ENCODE peak calls at places on chromosomes 5 and 9, in six cellular contexts. G, P, E, W, O and K are unnamed samples.

GRCh38 chr9:119487118-119487827 is 118.0 kb upstream of the BRINP1 start:
- DNase-seq in P (no peak), W (no peak), G (no peak), O (no peak), E (no peak), K (no peak)

GRCh38 chr5:116524051-116524450 is 50.6 kb downstream of the SEMA6A start:
- DNase-seq in E (no peak), G (no peak), W (no peak), P (no peak), O (no peak), K (no peak)

GRCh38 chr5:72243706-72244105 is 76.3 kb downstream of the MRPS27 start:
- DNase-seq in G (no peak), E (no peak), W (no peak), P (no peak), O (no peak), K (no peak)

GRCh38 chr9:91744114-91744513 is 205.9 kb downstream of the ROR2 start:
- DNase-seq in O (no peak), G (no peak), E (no peak), P (no peak), W (no peak), K (no peak)

GRCh38 chr5:147635882-147636531 is 126.1 kb upstream of the DPYSL3 start:
- DNase-seq in G (no peak), E (no peak), O (no peak), P (no peak), W (no peak), K (no peak)

GRCh38 chr9:35073276-35073607 is 817 bp upstream of the VCP start:
- DNase-seq in W (peak; percentile 17), G (no peak), P (no peak), E (no peak), O (no peak), K (no peak)

GRCh38 chr5:60700347-60700815 is 415 bp upstream of the DEPDC1B start:
- DNase-seq in E (no peak), G (peak; percentile 36), W (no peak), O (no peak), P (no peak), K (peak; percentile 42)

GRCh38 chr5:35198681-35199080 is 31.6 kb downstream of the PRLR start:
- DNase-seq in W (no peak), O (no peak), G (no peak), P (peak; percentile 27), E (no peak), K (no peak)

GRCh38 chr9:110758201-110758600 is 89.6 kb downstream of the MUSK start:
- DNase-seq in G (no peak), O (no peak), E (no peak), W (no peak), P (no peak), K (no peak)

GRCh38 chr5:138716456-138716924 is 36.7 kb upstream of the CTNNA1 start:
- DNase-seq in G (peak; percentile 48), W (peak; percentile 43), O (no peak), P (no peak), E (peak; percentile 8), K (no peak)

GRCh38 chr9:82332018-82332773 is 343.6 kb downstream of the SPATA31D1 start:
- DNase-seq in W (peak; percentile 97), E (peak; percentile 75), O (no peak), P (no peak), G (no peak), K (no peak)

GRCh38 chr9:133331641-133332380 is 4.2 kb downstream of the SURF6 start:
- DNase-seq in E (no peak), P (peak; percentile 68), O (no peak), G (no peak), W (no peak), K (no peak)

GRCh38 chr5:137890850-137891249 is 1.6 kb downstream of the PKD2L2 start:
- DNase-seq in E (peak; percentile 45), P (no peak), W (no peak), G (no peak), O (no peak), K (no peak)

GRCh38 chr5:107104774-107105050 is 566.0 kb downstream of the EFNA5 start:
- DNase-seq in W (no peak), O (no peak), G (no peak), P (no peak), E (peak; percentile 40), K (no peak)

GRCh38 chr5:61409568-61409967 is 77.5 kb downstream of the ZSWIM6 start:
- DNase-seq in E (peak; percentile 87), P (no peak), O (peak; percentile 82), W (peak; percentile 98), G (peak; percentile 19), K (no peak)

GRCh38 chr5:153237671-153238332 is 252.7 kb upstream of the GRIA1 start:
- DNase-seq in W (no peak), O (no peak), P (no peak), G (no peak), E (no peak), K (no peak)

GRCh38 chr5:134422791-134423365 is 11.2 kb upstream of the CDKN2AIPNL start:
- DNase-seq in O (no peak), P (no peak), W (no peak), G (no peak), E (no peak), K (no peak)

GRCh38 chr5:56344594-56344993 is 111.5 kb upstream of the ANKRD55 start:
- DNase-seq in O (no peak), P (no peak), E (no peak), G (no peak), W (no peak), K (no peak)

GRCh38 chr5:61167382-61167781 is 5.1 kb upstream of the SMIM15 start:
- DNase-seq in O (peak; percentile 55), E (peak; percentile 34), G (peak; percentile 43), W (peak; percentile 47), P (no peak), K (no peak)

GRCh38 chr5:31680528-31680927 is 41.6 kb downstream of the PDZD2 start:
- DNase-seq in O (no peak), P (no peak), W (no peak), G (peak; percentile 54), E (no peak), K (no peak)

GRCh38 chr9:95284667-95285066 is 32.8 kb downstream of the FANCC start:
- DNase-seq in E (no peak), W (no peak), O (no peak), G (no peak), P (no peak), K (no peak)

GRCh38 chr9:37464426-37465248 is 613 bp downstream of the ZBTB5 start:
- DNase-seq in G (no peak), E (peak; percentile 42), P (no peak), W (peak; percentile 69), O (peak; percentile 89), K (peak; percentile 80)

GRCh38 chr9:125460346-125460745 is 198.7 kb downstream of the GAPVD1 start:
- DNase-seq in G (no peak), W (peak; percentile 32), P (no peak), O (no peak), E (no peak), K (no peak)

GRCh38 chr5:17217421-17218352 is at the start of gene BASP1:
- DNase-seq in E (peak; percentile 83), G (peak; percentile 84), P (peak; percentile 95), O (peak; percentile 67), W (peak; percentile 85), K (peak; percentile 65)

GRCh38 chr5:151082976-151083651 is 2.3 kb upstream of the TNIP1 start:
- DNase-seq in E (peak; percentile 90), G (no peak), O (no peak), P (no peak), W (peak; percentile 49), K (peak; percentile 81)

GRCh38 chr5:179824745-179825112 is 4.0 kb downstream of the SQSTM1 start:
- DNase-seq in P (peak; percentile 42), G (peak; percentile 8), O (no peak), W (no peak), E (no peak), K (no peak)

GRCh38 chr9:114911167-114911821 is 19.1 kb downstream of the TNFSF8 start:
- DNase-seq in W (peak; percentile 35), G (peak; percentile 57), O (peak; percentile 57), P (no peak), E (peak; percentile 74), K (peak; percentile 46)

GRCh38 chr5:148687427-148687826 is 33.1 kb upstream of the HTR4 start:
- DNase-seq in O (peak; percentile 58), P (no peak), E (peak; percentile 93), W (peak; percentile 20), G (no peak), K (peak; percentile 41)

GRCh38 chr9:125296843-125297372 is 35.3 kb downstream of the GAPVD1 start:
- DNase-seq in O (no peak), P (no peak), W (peak; percentile 48), E (peak; percentile 86), G (no peak), K (peak; percentile 18)

GRCh38 chr5:149790276-149790675 is 60.2 kb downstream of the PPARGC1B start:
- DNase-seq in G (no peak), P (no peak), W (no peak), E (no peak), O (no peak), K (peak; percentile 81)

DNA sequence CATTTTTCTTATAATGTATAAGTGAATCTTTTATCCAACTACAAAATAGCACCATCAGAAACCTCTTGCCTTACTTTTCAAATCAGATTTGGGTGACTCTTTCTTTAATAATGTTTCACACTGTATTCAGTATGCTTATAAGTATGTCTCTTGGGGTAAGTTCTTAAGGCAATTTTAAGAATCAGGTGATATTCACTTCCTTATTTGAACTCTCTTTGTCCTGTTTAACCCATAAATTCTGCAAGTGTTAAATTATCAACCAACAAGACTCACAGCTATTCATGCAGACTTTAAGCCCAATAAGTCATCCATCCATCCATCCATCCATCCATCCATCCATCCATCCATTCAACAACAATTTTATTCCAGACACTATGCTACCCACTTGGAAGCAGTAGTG is 142.7 kb upstream of the FBXL17 start:
- DNase-seq in P (no peak), W (no peak), G (no peak), E (no peak), O (no peak), K (no peak)
- H3K27ac ChIP-seq in P (no peak overlapping the region), W (no peak overlapping the region), G (no peak overlapping the region), E (no peak overlapping the region), O (no peak overlapping the region), K (no peak overlapping the region)

GRCh38 chr9:32978051-32978450 is 23.4 kb downstream of the APTX start:
- DNase-seq in O (no peak), G (no peak), W (no peak), E (no peak), P (no peak), K (no peak)
- H3K36me3 ChIP-seq in O (peaks cover 6% of the 10 kb centered on the region), G (peaks cover 49% of the 10 kb centered on the region), W (no peaks in the 10 kb centered on the region), E (no peaks in the 10 kb centered on the region), P (peaks cover 24% of the 10 kb centered on the region), K (peaks cover 12% of the 10 kb centered on the region)

DNA sequence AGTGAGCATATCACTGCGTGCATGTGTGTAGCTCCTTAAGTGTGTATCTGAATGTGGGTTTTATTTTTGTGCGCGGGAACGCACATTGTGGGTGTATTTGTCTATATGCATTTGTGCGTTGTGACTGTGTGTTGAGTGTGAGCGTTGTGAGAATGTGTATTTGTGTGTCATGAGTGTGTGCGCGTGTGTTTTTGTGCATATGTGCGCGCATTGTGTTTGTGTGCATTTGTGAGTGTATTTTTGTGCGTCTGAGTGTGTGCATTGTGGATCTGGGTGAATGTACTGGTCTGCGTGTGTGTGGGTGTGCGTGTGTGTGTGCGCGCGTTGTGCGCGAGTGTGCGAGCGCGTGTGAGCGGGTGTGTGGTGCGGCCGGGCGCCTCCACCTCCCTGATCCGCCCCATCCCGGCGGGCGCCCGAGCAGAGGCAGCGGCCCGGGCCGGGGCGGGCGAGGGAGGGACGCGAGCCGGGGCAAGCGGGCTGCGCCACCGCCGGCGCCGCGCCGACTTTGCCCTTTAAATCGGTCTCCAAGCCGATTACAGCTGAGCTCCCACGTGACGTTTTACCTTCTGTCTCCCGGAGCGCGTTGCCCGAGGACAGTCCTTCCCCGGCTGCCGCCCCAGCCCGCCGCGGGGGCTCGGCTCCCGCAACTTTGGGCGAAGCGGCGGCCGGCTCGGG is at the start of gene RASGRF2:
- DNase-seq in O (peak; percentile 11), G (peak; percentile 87), P (peak; percentile 75), W (peak; percentile 59), E (no peak), K (peak; percentile 66)
- H3K9ac ChIP-seq in O (no peak within 1 kb of the TSS), G (no peak within 1 kb of the TSS), P (peak within 1 kb of the TSS; percentile 65), W (peak within 1 kb of the TSS; percentile 48), E (no peak within 1 kb of the TSS), K (peak within 1 kb of the TSS; percentile 21)

GRCh38 chr9:137034709-137035506 is 3.0 kb upstream of the FUT7 start:
- DNase-seq in P (peak; percentile 94), W (peak; percentile 69), E (peak; percentile 78), O (peak; percentile 82), G (peak; percentile 93), K (peak; percentile 86)
- H3K27ac ChIP-seq in P (no peak overlapping the region), W (no peak overlapping the region), E (no peak overlapping the region), O (no peak overlapping the region), G (no peak overlapping the region), K (peak overlapping the region; percentile 66)